ENCODE peak calls at places on chromosomes 4 and X, in eight cellular contexts. One of them, this sample, is unnamed.

GRCh38 chrX:107978707-107979307 is 3.4 kb downstream of the TEX13B start:
- DNase-seq in heart right ventricle: no peak
- DNase-seq in fibroblast of lung: peak; percentile 48
- DNase-seq in Peyer's patch: no peak
- DNase-seq in GM23338: peak; percentile 62
- DNase-seq in psoas muscle: no peak
- DNase-seq in stomach: no peak
- DNase-seq in Panc1: no peak
- DNase-seq in this sample: no peak

GRCh38 chr4:24968992-24969391 is 56.1 kb upstream of the CCDC149 start:
- DNase-seq in Peyer's patch: no peak
- DNase-seq in fibroblast of lung: no peak
- DNase-seq in GM23338: no peak
- DNase-seq in Panc1: no peak
- DNase-seq in psoas muscle: no peak
- DNase-seq in stomach: no peak
- DNase-seq in heart right ventricle: no peak
- DNase-seq in this sample: no peak

GRCh38 chr4:48538358-48538757 is 48.3 kb downstream of the ZAR1 start:
- DNase-seq in GM23338: peak; percentile 21
- DNase-seq in stomach: no peak
- DNase-seq in heart right ventricle: no peak
- DNase-seq in psoas muscle: no peak
- DNase-seq in Panc1: no peak
- DNase-seq in Peyer's patch: no peak
- DNase-seq in fibroblast of lung: no peak
- DNase-seq in this sample: no peak

GRCh38 chr4:2305766-2306501 is 44.0 kb upstream of the MXD4 start:
- DNase-seq in Peyer's patch: peak; percentile 39
- DNase-seq in fibroblast of lung: no peak
- DNase-seq in psoas muscle: no peak
- DNase-seq in Panc1: no peak
- DNase-seq in stomach: peak; percentile 24
- DNase-seq in GM23338: no peak
- DNase-seq in heart right ventricle: no peak
- DNase-seq in this sample: no peak

GRCh38 chrX:122914256-122914655 is 269.8 kb upstream of the GRIA3 start:
- DNase-seq in stomach: no peak
- DNase-seq in heart right ventricle: no peak
- DNase-seq in Panc1: no peak
- DNase-seq in psoas muscle: no peak
- DNase-seq in Peyer's patch: no peak
- DNase-seq in GM23338: no peak
- DNase-seq in fibroblast of lung: no peak
- DNase-seq in this sample: no peak

GRCh38 chr4:22474636-22475310 is 41.1 kb downstream of the ADGRA3 start:
- DNase-seq in Peyer's patch: no peak
- DNase-seq in psoas muscle: no peak
- DNase-seq in heart right ventricle: no peak
- DNase-seq in Panc1: no peak
- DNase-seq in GM23338: no peak
- DNase-seq in fibroblast of lung: peak; percentile 49
- DNase-seq in stomach: no peak
- DNase-seq in this sample: no peak

GRCh38 chr4:185813133-185813532 is 1.1 kb upstream of the SORBS2 start:
- DNase-seq in fibroblast of lung: no peak
- DNase-seq in Panc1: no peak
- DNase-seq in heart right ventricle: no peak
- DNase-seq in GM23338: no peak
- DNase-seq in psoas muscle: no peak
- DNase-seq in Peyer's patch: no peak
- DNase-seq in stomach: no peak
- DNase-seq in this sample: no peak

GRCh38 chrX:152895724-152896420 is 2.0 kb upstream of the ZNF185 start:
- DNase-seq in Peyer's patch: peak; percentile 55
- DNase-seq in GM23338: no peak
- DNase-seq in fibroblast of lung: no peak
- DNase-seq in Panc1: peak; percentile 33
- DNase-seq in psoas muscle: no peak
- DNase-seq in heart right ventricle: no peak
- DNase-seq in stomach: peak; percentile 75
- DNase-seq in this sample: no peak

GRCh38 chr4:169485791-169486742 is 126.3 kb downstream of the NEK1 start:
- DNase-seq in Peyer's patch: no peak
- DNase-seq in fibroblast of lung: peak; percentile 79
- DNase-seq in heart right ventricle: peak; percentile 23
- DNase-seq in psoas muscle: no peak
- DNase-seq in Panc1: peak; percentile 56
- DNase-seq in stomach: no peak
- DNase-seq in GM23338: peak; percentile 66
- DNase-seq in this sample: no peak

GRCh38 chr4:10205223-10205622 is 88.6 kb upstream of the WDR1 start:
- DNase-seq in Panc1: no peak
- DNase-seq in psoas muscle: no peak
- DNase-seq in Peyer's patch: no peak
- DNase-seq in heart right ventricle: no peak
- DNase-seq in fibroblast of lung: no peak
- DNase-seq in GM23338: no peak
- DNase-seq in stomach: no peak
- DNase-seq in this sample: no peak

GRCh38 chrX:140572724-140573123 is 67.9 kb upstream of the SOX3 start:
- DNase-seq in stomach: peak; percentile 49
- DNase-seq in Peyer's patch: no peak
- DNase-seq in fibroblast of lung: peak; percentile 36
- DNase-seq in psoas muscle: no peak
- DNase-seq in Panc1: peak; percentile 46
- DNase-seq in GM23338: peak; percentile 64
- DNase-seq in heart right ventricle: peak; percentile 3
- DNase-seq in this sample: peak; percentile 25

GRCh38 chr4:88660446-88661294 is 37.0 kb downstream of the NAP1L5 start:
- DNase-seq in Panc1: no peak
- DNase-seq in heart right ventricle: no peak
- DNase-seq in psoas muscle: no peak
- DNase-seq in GM23338: no peak
- DNase-seq in fibroblast of lung: peak; percentile 52
- DNase-seq in stomach: no peak
- DNase-seq in Peyer's patch: no peak
- DNase-seq in this sample: no peak

GRCh38 chr4:119597377-119597776 is 31.2 kb downstream of the PDE5A start:
- DNase-seq in Peyer's patch: no peak
- DNase-seq in Panc1: no peak
- DNase-seq in GM23338: peak; percentile 68
- DNase-seq in heart right ventricle: no peak
- DNase-seq in psoas muscle: no peak
- DNase-seq in fibroblast of lung: no peak
- DNase-seq in stomach: no peak
- DNase-seq in this sample: no peak

GRCh38 chr4:176886135-176886534 is 93.4 kb upstream of the VEGFC start:
- DNase-seq in stomach: no peak
- DNase-seq in GM23338: no peak
- DNase-seq in fibroblast of lung: no peak
- DNase-seq in psoas muscle: no peak
- DNase-seq in Peyer's patch: no peak
- DNase-seq in Panc1: no peak
- DNase-seq in heart right ventricle: no peak
- DNase-seq in this sample: no peak

GRCh38 chrX:136608295-136608933 is 39.5 kb upstream of the CD40LG start:
- DNase-seq in GM23338: peak; percentile 38
- DNase-seq in Panc1: no peak
- DNase-seq in psoas muscle: peak; percentile 59
- DNase-seq in stomach: peak; percentile 55
- DNase-seq in fibroblast of lung: peak; percentile 11
- DNase-seq in Peyer's patch: peak; percentile 46
- DNase-seq in heart right ventricle: peak; percentile 8
- DNase-seq in this sample: peak; percentile 5

GRCh38 chr4:183264614-183265013 is 55.5 kb downstream of the CLDN22 start:
- DNase-seq in fibroblast of lung: peak; percentile 49
- DNase-seq in stomach: no peak
- DNase-seq in psoas muscle: no peak
- DNase-seq in Panc1: no peak
- DNase-seq in GM23338: no peak
- DNase-seq in heart right ventricle: no peak
- DNase-seq in Peyer's patch: no peak
- DNase-seq in this sample: no peak

GRCh38 chr4:2330119-2331042 is 68.5 kb upstream of the MXD4 start:
- DNase-seq in heart right ventricle: no peak
- DNase-seq in Peyer's patch: no peak
- DNase-seq in psoas muscle: no peak
- DNase-seq in fibroblast of lung: peak; percentile 92
- DNase-seq in stomach: no peak
- DNase-seq in GM23338: no peak
- DNase-seq in Panc1: peak; percentile 30
- DNase-seq in this sample: no peak

GRCh38 chrX:20372533-20372932 is 105.8 kb upstream of the RPS6KA3 start:
- DNase-seq in fibroblast of lung: no peak
- DNase-seq in stomach: no peak
- DNase-seq in heart right ventricle: no peak
- DNase-seq in GM23338: no peak
- DNase-seq in Peyer's patch: no peak
- DNase-seq in Panc1: no peak
- DNase-seq in psoas muscle: no peak
- DNase-seq in this sample: no peak

GRCh38 chr4:7917669-7918068 is 22.0 kb downstream of the AFAP1 start:
- DNase-seq in fibroblast of lung: no peak
- DNase-seq in heart right ventricle: no peak
- DNase-seq in stomach: no peak
- DNase-seq in Peyer's patch: no peak
- DNase-seq in GM23338: peak; percentile 48
- DNase-seq in psoas muscle: no peak
- DNase-seq in Panc1: no peak
- DNase-seq in this sample: no peak

GRCh38 chrX:128518508-128518907 is 466.3 kb upstream of the ACTRT1 start:
- DNase-seq in fibroblast of lung: no peak
- DNase-seq in GM23338: peak; percentile 51
- DNase-seq in Panc1: no peak
- DNase-seq in psoas muscle: no peak
- DNase-seq in heart right ventricle: no peak
- DNase-seq in Peyer's patch: no peak
- DNase-seq in stomach: no peak
- DNase-seq in this sample: no peak

GRCh38 chr4:145278341-145279121 is 98.1 kb upstream of the OTUD4 start:
- DNase-seq in heart right ventricle: no peak
- DNase-seq in Peyer's patch: no peak
- DNase-seq in stomach: no peak
- DNase-seq in psoas muscle: no peak
- DNase-seq in GM23338: no peak
- DNase-seq in Panc1: no peak
- DNase-seq in fibroblast of lung: peak; percentile 67
- DNase-seq in this sample: no peak

DNA sequence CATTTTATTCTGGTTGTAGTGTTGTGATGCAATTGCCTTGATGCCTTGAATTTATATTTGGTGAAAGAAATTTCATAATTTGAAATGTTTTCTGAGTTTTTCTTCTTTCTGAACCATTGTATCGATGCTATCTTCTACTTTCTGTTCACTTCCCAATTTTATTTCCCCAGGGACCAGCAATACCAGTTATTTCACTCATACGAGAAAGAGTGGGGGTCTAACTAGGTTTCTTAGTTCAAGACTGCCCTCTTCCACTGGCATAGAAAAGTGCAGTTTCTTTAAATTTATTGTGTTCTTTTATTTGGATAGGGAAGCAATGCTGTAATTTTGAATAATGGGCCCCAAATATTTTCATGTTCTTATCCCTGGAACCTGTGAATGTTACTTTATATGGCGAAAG is 544.0 kb upstream of the ADGRL3 start:
- DNase-seq in Peyer's patch: no peak
- DNase-seq in GM23338: peak; percentile 21
- DNase-seq in fibroblast of lung: peak; percentile 40
- DNase-seq in stomach: no peak
- DNase-seq in Panc1: no peak
- DNase-seq in heart right ventricle: no peak
- DNase-seq in psoas muscle: no peak
- DNase-seq in this sample: no peak
- TF ChIP-seq CTCF in Peyer's patch: no peak
- TF ChIP-seq CTCF in GM23338: peak; percentile 40
- TF ChIP-seq CTCF in fibroblast of lung: peak; percentile 15
- TF ChIP-seq CTCF in stomach: no peak
- TF ChIP-seq CTCF in Panc1: no peak
- TF ChIP-seq CTCF in heart right ventricle: no peak
- TF ChIP-seq CTCF in psoas muscle: no peak
- TF ChIP-seq CTCF in this sample: no peak

GRCh38 chr4:102533916-102534315 is 32.8 kb downstream of the NFKB1 start:
- DNase-seq in Panc1: no peak
- DNase-seq in heart right ventricle: no peak
- DNase-seq in GM23338: no peak
- DNase-seq in Peyer's patch: no peak
- DNase-seq in stomach: no peak
- DNase-seq in psoas muscle: no peak
- DNase-seq in fibroblast of lung: no peak
- DNase-seq in this sample: no peak
- H3K4me3 ChIP-seq in Panc1: no peak overlapping the region
- H3K4me3 ChIP-seq in heart right ventricle: no peak overlapping the region
- H3K4me3 ChIP-seq in GM23338: no peak overlapping the region
- H3K4me3 ChIP-seq in Peyer's patch: no peak overlapping the region
- H3K4me3 ChIP-seq in stomach: no peak overlapping the region
- H3K4me3 ChIP-seq in psoas muscle: no peak overlapping the region
- H3K4me3 ChIP-seq in fibroblast of lung: no peak overlapping the region
- H3K4me3 ChIP-seq in this sample: no peak overlapping the region

DNA sequence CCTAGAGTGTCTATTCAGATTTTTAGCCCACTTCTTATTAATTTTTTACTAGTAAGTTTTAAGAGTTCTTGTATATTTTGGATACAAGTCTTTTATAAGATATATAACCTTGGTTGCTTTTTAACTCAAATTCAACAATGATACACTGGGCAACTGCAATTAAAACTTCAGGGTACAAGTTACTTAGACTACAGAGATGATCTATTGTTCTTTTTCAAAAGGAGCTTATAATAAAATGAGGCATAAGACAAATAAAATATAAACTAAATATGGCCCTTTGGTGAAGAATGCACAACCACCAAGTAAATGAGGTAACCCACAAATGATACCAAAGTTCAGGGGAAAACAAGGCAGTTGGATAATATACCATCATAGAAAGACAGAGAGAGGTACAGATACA is 37.6 kb upstream of the CXCL6 start:
- DNase-seq in stomach: no peak
- DNase-seq in fibroblast of lung: no peak
- DNase-seq in psoas muscle: no peak
- DNase-seq in GM23338: no peak
- DNase-seq in Peyer's patch: no peak
- DNase-seq in heart right ventricle: no peak
- DNase-seq in Panc1: no peak
- DNase-seq in this sample: no peak
- H3K27ac ChIP-seq in stomach: no peak overlapping the region
- H3K27ac ChIP-seq in fibroblast of lung: no peak overlapping the region
- H3K27ac ChIP-seq in psoas muscle: no peak overlapping the region
- H3K27ac ChIP-seq in GM23338: no peak overlapping the region
- H3K27ac ChIP-seq in Peyer's patch: no peak overlapping the region
- H3K27ac ChIP-seq in heart right ventricle: no peak overlapping the region
- H3K27ac ChIP-seq in Panc1: no peak overlapping the region
- H3K27ac ChIP-seq in this sample: no peak overlapping the region

DNA sequence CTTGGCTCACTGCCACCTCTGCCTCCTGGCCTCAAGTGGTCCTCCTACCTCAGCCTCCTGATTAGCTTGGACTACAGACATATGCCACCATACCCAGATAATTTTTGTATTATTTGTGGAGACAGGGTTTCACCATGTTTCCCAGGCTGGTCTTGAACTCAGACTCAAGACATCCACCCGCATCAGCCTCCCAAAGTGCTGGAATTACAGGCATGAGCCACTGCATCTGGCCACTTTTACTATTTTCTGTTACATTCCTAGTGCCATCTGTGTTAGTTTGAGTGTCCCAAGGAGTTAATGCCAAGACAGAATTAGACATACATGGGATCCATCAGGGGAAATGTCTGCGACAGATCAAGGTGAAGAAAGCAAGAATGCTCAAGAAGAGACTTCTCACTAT is 288.2 kb upstream of the CTSO start:
- DNase-seq in heart right ventricle: no peak
- DNase-seq in Panc1: no peak
- DNase-seq in stomach: no peak
- DNase-seq in psoas muscle: no peak
- DNase-seq in fibroblast of lung: no peak
- DNase-seq in GM23338: no peak
- DNase-seq in Peyer's patch: no peak
- DNase-seq in this sample: no peak
- TF ChIP-seq CTCF in heart right ventricle: no peak
- TF ChIP-seq CTCF in Panc1: no peak
- TF ChIP-seq CTCF in stomach: no peak
- TF ChIP-seq CTCF in psoas muscle: no peak
- TF ChIP-seq CTCF in fibroblast of lung: no peak
- TF ChIP-seq CTCF in GM23338: no peak
- TF ChIP-seq CTCF in Peyer's patch: no peak
- TF ChIP-seq CTCF in this sample: no peak

This sample was measured in dorsolateral prefrontal cortex.